ENCODE peak calls at places on chromosomes 5 and 9, in four cellular contexts. C is amygdala; M is prostate gland; G is activated CD4-positive, alpha-beta T cell treated with anti-CD3 and anti-CD28 coated beads for 1 hour. L is an unnamed sample.

GRCh38 chr9:33687779-33688178 is 107.6 kb upstream of the PRSS3 start:
- DNase-seq in G (no peak), M (no peak), C (no peak), L (peak; percentile 66)

GRCh38 chr5:76367623-76368366 is 35.3 kb upstream of the IQGAP2 start:
- DNase-seq in C (no peak), G (no peak), M (no peak), L (no peak)

GRCh38 chr9:131411719-131412681 is 18.1 kb downstream of the PRRC2B start:
- DNase-seq in M (no peak), C (no peak), G (no peak), L (no peak)

GRCh38 chr5:173448856-173449255 is 120.6 kb upstream of the STC2 start:
- DNase-seq in G (no peak), C (no peak), M (no peak), L (no peak)

GRCh38 chr9:106619211-106619610 is 243.8 kb upstream of the ZNF462 start:
- DNase-seq in C (no peak), M (no peak), G (no peak), L (no peak)

GRCh38 chr5:69078921-69079537 is 14.8 kb upstream of the SLC30A5 start:
- DNase-seq in G (no peak), M (no peak), C (no peak), L (no peak)

GRCh38 chr5:151721087-151721646 is 34.5 kb upstream of the SPARC start:
- DNase-seq in C (no peak), M (no peak), G (no peak), L (no peak)

GRCh38 chr5:36607838-36608783 is 1.7 kb downstream of the SLC1A3 start:
- DNase-seq in C (no peak), M (no peak), G (no peak), L (no peak)

GRCh38 chr5:156391139-156391538 is 64.2 kb downstream of the SGCD start:
- DNase-seq in G (no peak), C (no peak), M (no peak), L (no peak)

GRCh38 chr5:71586052-71586940 is 844 bp upstream of the MCCC2 start:
- DNase-seq in G (no peak), M (no peak), C (no peak), L (peak; percentile 49)

GRCh38 chr5:142014911-142015584 is 2.2 kb upstream of the GNPDA1 start:
- DNase-seq in C (no peak), M (peak; percentile 47), G (peak; percentile 25), L (no peak)

L was measured in DMS153.